ENCODE peak calls at places on chromosomes 11 and 22, in ten cellular contexts. T, P, R, F, S, K, V, N, C and O are unnamed samples.
A peak's percentile ranks its signal among the peaks of the same experiment; 100 is the strongest.

GRCh38 chr11:13183094-13183825 is 94.3 kb upstream of the BMAL1 start:
- DNase-seq in T (peak; percentile 46), P (no peak), R (no peak), F (peak; percentile 66), S (no peak), K (no peak), V (no peak), N (peak; percentile 39), C (peak; percentile 69), O (no peak)

GRCh38 chr22:42343551-42344081 is 73.2 kb upstream of the TCF20 start:
- DNase-seq in T (peak; percentile 44), P (no peak), R (no peak), F (no peak), S (no peak), K (no peak), V (no peak), N (no peak), C (peak; percentile 21), O (no peak)

GRCh38 chr22:49021926-49022815 is 805.5 kb downstream of the BRD1 start:
- DNase-seq in T (no peak), P (no peak), R (no peak), F (no peak), S (no peak), K (no peak), V (no peak), N (no peak), C (no peak), O (peak; percentile 3)

GRCh38 chr11:71425851-71426250 is 22.3 kb downstream of the DHCR7 start:
- DNase-seq in T (no peak), P (no peak), R (no peak), F (no peak), S (no peak), K (no peak), V (no peak), N (no peak), C (no peak), O (no peak)

GRCh38 chr22:39090426-39091064 is 6.5 kb upstream of the APOBEC3H start:
- DNase-seq in T (no peak), P (peak; percentile 77), R (peak; percentile 44), F (no peak), S (peak; percentile 53), K (no peak), V (peak; percentile 76), N (peak; percentile 57), C (peak; percentile 75), O (no peak)

GRCh38 chr11:72456651-72457050 is 22.3 kb upstream of the CLPB start:
- DNase-seq in T (no peak), P (no peak), R (no peak), F (no peak), S (no peak), K (no peak), V (no peak), N (no peak), C (no peak), O (no peak)

GRCh38 chr11:120229451-120230424 is 10.2 kb upstream of the POU2F3 start:
- DNase-seq in T (peak; percentile 64), P (no peak), R (no peak), F (no peak), S (no peak), K (no peak), V (no peak), N (no peak), C (peak; percentile 51), O (no peak)

GRCh38 chr11:112795142-112795815 is 165.9 kb upstream of the NCAM1 start:
- DNase-seq in T (no peak), P (no peak), R (no peak), F (peak; percentile 1), S (peak; percentile 35), K (no peak), V (no peak), N (peak; percentile 70), C (peak; percentile 44), O (no peak)

GRCh38 chr11:94652735-94653284 is 85.6 kb downstream of the PIWIL4 start:
- DNase-seq in T (no peak), P (no peak), R (no peak), F (no peak), S (no peak), K (no peak), V (no peak), N (no peak), C (no peak), O (no peak)

GRCh38 chr11:19275496-19275895 is 34.8 kb upstream of the E2F8 start:
- DNase-seq in T (no peak), P (no peak), R (no peak), F (no peak), S (no peak), K (no peak), V (no peak), N (peak; percentile 64), C (peak; percentile 42), O (no peak)

GRCh38 chr22:45460288-45461109 is 42.2 kb upstream of the FBLN1 start:
- DNase-seq in T (no peak), P (no peak), R (no peak), F (no peak), S (no peak), K (no peak), V (no peak), N (no peak), C (no peak), O (peak; percentile 84)

GRCh38 chr22:35838849-35839646 is 121.4 kb downstream of the APOL5 start:
- DNase-seq in T (peak; percentile 54), P (no peak), R (no peak), F (peak; percentile 76), S (no peak), K (peak; percentile 45), V (no peak), N (peak; percentile 68), C (peak; percentile 82), O (no peak)

GRCh38 chr11:1890856-1891830 is 552 bp downstream of the PRR33 start:
- DNase-seq in T (no peak), P (no peak), R (no peak), F (no peak), S (no peak), K (no peak), V (no peak), N (no peak), C (no peak), O (no peak)

GRCh38 chr22:21766933-21767462 is 31.4 kb upstream of the YPEL1 start:
- DNase-seq in T (no peak), P (peak; percentile 21), R (peak; percentile 16), F (no peak), S (peak; percentile 29), K (no peak), V (peak; percentile 54), N (no peak), C (no peak), O (no peak)

GRCh38 chr11:15075162-15075526 is 1.8 kb downstream of the CALCB start:
- DNase-seq in T (no peak), P (no peak), R (no peak), F (no peak), S (no peak), K (no peak), V (no peak), N (no peak), C (no peak), O (no peak)

GRCh38 chr22:43440556-43440955 is 28.7 kb downstream of the MPPED1 start:
- DNase-seq in T (no peak), P (no peak), R (no peak), F (no peak), S (no peak), K (no peak), V (no peak), N (no peak), C (no peak), O (no peak)

GRCh38 chr11:120442031-120442430 is 69.5 kb upstream of the GRIK4 start:
- DNase-seq in T (no peak), P (no peak), R (no peak), F (no peak), S (no peak), K (no peak), V (no peak), N (no peak), C (no peak), O (no peak)

GRCh38 chr11:11582261-11582701 is 39.5 kb downstream of the GALNT18 start:
- DNase-seq in T (peak; percentile 90), P (no peak), R (no peak), F (no peak), S (no peak), K (peak; percentile 69), V (no peak), N (no peak), C (no peak), O (no peak)

GRCh38 chr22:49303781-49304461 is 523.8 kb downstream of the BRD1 start:
- DNase-seq in T (no peak), P (no peak), R (no peak), F (no peak), S (peak; percentile 21), K (no peak), V (no peak), N (no peak), C (no peak), O (no peak)